ENCODE peak calls at places on chromosomes 5 and 9, in five cellular contexts. One of them, this sample, is unnamed.

GRCh38 chr5:157915638-157916037 is 56.7 kb upstream of the CLINT1 start:
- DNase-seq in D341Med: no peak
- DNase-seq in heart right ventricle: peak
- DNase-seq in NCI-H1105: peak
- DNase-seq in kidney glomerular epithelial cell: no peak
- DNase-seq in this sample: peak

GRCh38 chr5:142813208-142813607 is 43.0 kb downstream of the ARHGAP26 start:
- DNase-seq in D341Med: no peak
- DNase-seq in kidney glomerular epithelial cell: no peak
- DNase-seq in heart right ventricle: peak
- DNase-seq in NCI-H1105: no peak
- DNase-seq in this sample: no peak

GRCh38 chr5:74259572-74259971 is 381.0 kb downstream of the ENC1 start:
- DNase-seq in kidney glomerular epithelial cell: no peak
- DNase-seq in NCI-H1105: no peak
- DNase-seq in heart right ventricle: no peak
- DNase-seq in D341Med: no peak
- DNase-seq in this sample: no peak

GRCh38 chr9:35919212-35920003 is 10.1 kb downstream of the SPAAR start:
- DNase-seq in D341Med: no peak
- DNase-seq in kidney glomerular epithelial cell: no peak
- DNase-seq in NCI-H1105: no peak
- DNase-seq in heart right ventricle: no peak
- DNase-seq in this sample: no peak

GRCh38 chr5:149356391-149356790 is 1.5 kb upstream of the PCYOX1L start:
- DNase-seq in NCI-H1105: no peak
- DNase-seq in kidney glomerular epithelial cell: peak
- DNase-seq in D341Med: no peak
- DNase-seq in heart right ventricle: no peak
- DNase-seq in this sample: no peak

GRCh38 chr5:159182691-159183090 is 26.7 kb downstream of the RNF145 start:
- DNase-seq in heart right ventricle: no peak
- DNase-seq in NCI-H1105: no peak
- DNase-seq in kidney glomerular epithelial cell: no peak
- DNase-seq in D341Med: no peak
- DNase-seq in this sample: no peak

GRCh38 chr9:87140605-87141109 is 193.4 kb upstream of the GAS1 start:
- DNase-seq in NCI-H1105: no peak
- DNase-seq in kidney glomerular epithelial cell: no peak
- DNase-seq in heart right ventricle: no peak
- DNase-seq in D341Med: no peak
- DNase-seq in this sample: no peak

GRCh38 chr5:14628346-14628745 is 36.2 kb upstream of the OTULIN start:
- DNase-seq in heart right ventricle: no peak
- DNase-seq in NCI-H1105: no peak
- DNase-seq in kidney glomerular epithelial cell: peak
- DNase-seq in D341Med: no peak
- DNase-seq in this sample: no peak

GRCh38 chr5:1745806-1746370 is 53.7 kb downstream of the MRPL36 start:
- DNase-seq in NCI-H1105: no peak
- DNase-seq in D341Med: no peak
- DNase-seq in kidney glomerular epithelial cell: no peak
- DNase-seq in heart right ventricle: no peak
- DNase-seq in this sample: no peak

GRCh38 chr9:133995012-133995896 is 3.1 kb upstream of the VAV2 start:
- DNase-seq in NCI-H1105: no peak
- DNase-seq in kidney glomerular epithelial cell: peak
- DNase-seq in heart right ventricle: no peak
- DNase-seq in D341Med: peak
- DNase-seq in this sample: no peak

GRCh38 chr9:13324988-13325387 is 45.5 kb upstream of the MPDZ start:
- DNase-seq in kidney glomerular epithelial cell: peak
- DNase-seq in heart right ventricle: no peak
- DNase-seq in D341Med: no peak
- DNase-seq in NCI-H1105: no peak
- DNase-seq in this sample: no peak

GRCh38 chr5:76473676-76474075 is 70.6 kb downstream of the IQGAP2 start:
- DNase-seq in kidney glomerular epithelial cell: no peak
- DNase-seq in heart right ventricle: no peak
- DNase-seq in NCI-H1105: no peak
- DNase-seq in D341Med: no peak
- DNase-seq in this sample: no peak

GRCh38 chr5:171207256-171207866 is 101.7 kb upstream of the TLX3 start:
- DNase-seq in heart right ventricle: no peak
- DNase-seq in kidney glomerular epithelial cell: peak
- DNase-seq in D341Med: peak
- DNase-seq in NCI-H1105: no peak
- DNase-seq in this sample: no peak

GRCh38 chr5:9263656-9264055 is 282.2 kb downstream of the SEMA5A start:
- DNase-seq in D341Med: no peak
- DNase-seq in kidney glomerular epithelial cell: no peak
- DNase-seq in heart right ventricle: no peak
- DNase-seq in NCI-H1105: no peak
- DNase-seq in this sample: no peak